ENCODE peak calls at places on chromosomes 5 and 9, in four cellular contexts. F is HepG2, A is Panc1, R is K562. E is an unnamed sample.

GRCh38 chr5:68484307-68485068 is 268.9 kb downstream of the PIK3R1 start:
- DNase-seq in F (no peak), A (no peak), R (no peak), E (no peak)

GRCh38 chr5:123754903-123755302 is 242.9 kb downstream of the CSNK1G3 start:
- DNase-seq in F (no peak), R (no peak), A (no peak), E (no peak)

GRCh38 chr5:95631991-95632675 is 12.2 kb downstream of the GPR150 start:
- DNase-seq in F (peak), R (peak), A (no peak), E (no peak)

GRCh38 chr5:119458911-119459632 is 6.8 kb downstream of the HSD17B4 start:
- DNase-seq in F (no peak), A (no peak), R (no peak), E (no peak)

GRCh38 chr9:4328723-4329122 is 28.9 kb upstream of the GLIS3 start:
- DNase-seq in A (no peak), R (no peak), F (no peak), E (no peak)

GRCh38 chr9:120331913-120332312 is 248.1 kb downstream of the CDK5RAP2 start:
- DNase-seq in F (no peak), A (no peak), R (no peak), E (no peak)

GRCh38 chr5:137627293-137627692 is 108.6 kb downstream of the KLHL3 start:
- DNase-seq in R (no peak), F (no peak), A (no peak), E (no peak)

GRCh38 chr5:20655211-20655610 is 667.2 kb upstream of the CDH18 start:
- DNase-seq in A (no peak), F (no peak), R (no peak), E (no peak)

GRCh38 chr5:158899792-158900191 is 199.9 kb downstream of the EBF1 start:
- DNase-seq in F (no peak), R (no peak), A (no peak), E (no peak)

GRCh38 chr5:40432836-40433235 is 246.9 kb upstream of the PTGER4 start:
- DNase-seq in A (no peak), R (no peak), F (no peak), E (no peak)

GRCh38 chr9:13992136-13992798 is 321.7 kb downstream of the NFIB start:
- DNase-seq in R (no peak), F (no peak), A (no peak), E (no peak)

GRCh38 chr5:73365301-73365853 is 83.2 kb downstream of the FOXD1 start:
- DNase-seq in R (no peak), F (no peak), A (peak), E (peak)

GRCh38 chr9:8835291-8835690 is 1035.7 kb upstream of the DMAC1 start:
- DNase-seq in F (no peak), R (no peak), A (no peak), E (no peak)

GRCh38 chr9:11312976-11313375 is 700.2 kb upstream of the PTPRD start:
- DNase-seq in A (no peak), F (no peak), R (no peak), E (no peak)

GRCh38 chr5:14663734-14664269 is 716 bp upstream of the OTULIN start:
- DNase-seq in A (no peak), F (no peak), R (peak), E (no peak)

GRCh38 chr5:181242031-181242451 is 1.7 kb downstream of the RACK1 start:
- DNase-seq in F (no peak), R (no peak), A (no peak), E (no peak)

GRCh38 chr9:104091708-104092107 is 2.4 kb upstream of the SMC2 start:
- DNase-seq in F (peak), A (no peak), R (no peak), E (no peak)

GRCh38 chr9:110207071-110207923 is 662 bp downstream of the C9orf152 start:
- DNase-seq in A (no peak), R (no peak), F (no peak), E (no peak)

GRCh38 chr5:156147948-156148285 is 179.0 kb upstream of the SGCD start:
- DNase-seq in A (no peak), F (no peak), R (no peak), E (no peak)

GRCh38 chr5:1792842-1793266 is 6.8 kb downstream of the MRPL36 start:
- DNase-seq in A (no peak), R (peak), F (no peak), E (no peak)

GRCh38 chr9:116549061-116549664 is 137.9 kb upstream of the TRIM32 start:
- DNase-seq in A (no peak), R (no peak), F (peak), E (peak)

GRCh38 chr9:120904061-120904998 is 22.3 kb downstream of the TRAF1 start:
- DNase-seq in R (no peak), A (no peak), F (no peak), E (no peak)

GRCh38 chr9:130417602-130418001 is 27.2 kb upstream of the ASS1 start:
- DNase-seq in F (no peak), R (no peak), A (no peak), E (no peak)

GRCh38 chr5:178236685-178237084 is 4.1 kb upstream of the PHYKPL start:
- DNase-seq in R (peak), F (peak), A (no peak), E (no peak)

GRCh38 chr9:131841765-131842318 is 102.0 kb upstream of the RAPGEF1 start:
- DNase-seq in F (no peak), R (no peak), A (no peak), E (no peak)

GRCh38 chr5:158514353-158514960 is 585.3 kb downstream of the EBF1 start:
- DNase-seq in A (no peak), F (no peak), R (no peak), E (no peak)

GRCh38 chr5:124905256-124905655 is 158.8 kb upstream of the ZNF608 start:
- DNase-seq in A (no peak), F (no peak), R (no peak), E (no peak)

GRCh38 chr5:36691993-36692392 is 85.6 kb downstream of the SLC1A3 start:
- DNase-seq in R (no peak), F (no peak), A (no peak), E (no peak)

GRCh38 chr9:137293482-137294090 is 8.5 kb downstream of the NRARP start:
- DNase-seq in F (no peak), R (no peak), A (no peak), E (no peak)

GRCh38 chr5:74127377-74128338 is 501.7 kb downstream of the ARHGEF28 start:
- DNase-seq in A (no peak), F (peak), R (no peak), E (no peak)

GRCh38 chr5:132884548-132884947 is 11.1 kb downstream of the LEAP2 start:
- DNase-seq in A (no peak), R (no peak), F (no peak), E (no peak)

GRCh38 chr5:53262348-53262970 is 152.9 kb upstream of the MOCS2 start:
- DNase-seq in A (no peak), R (peak), F (peak), E (peak)

GRCh38 chr5:1031306-1031959 is 22.8 kb downstream of the NKD2 start:
- DNase-seq in A (no peak), R (no peak), F (no peak), E (no peak)

GRCh38 chr5:89004379-89004778 is 121.4 kb upstream of the MEF2C start:
- DNase-seq in F (no peak), R (no peak), A (no peak), E (no peak)

DNA sequence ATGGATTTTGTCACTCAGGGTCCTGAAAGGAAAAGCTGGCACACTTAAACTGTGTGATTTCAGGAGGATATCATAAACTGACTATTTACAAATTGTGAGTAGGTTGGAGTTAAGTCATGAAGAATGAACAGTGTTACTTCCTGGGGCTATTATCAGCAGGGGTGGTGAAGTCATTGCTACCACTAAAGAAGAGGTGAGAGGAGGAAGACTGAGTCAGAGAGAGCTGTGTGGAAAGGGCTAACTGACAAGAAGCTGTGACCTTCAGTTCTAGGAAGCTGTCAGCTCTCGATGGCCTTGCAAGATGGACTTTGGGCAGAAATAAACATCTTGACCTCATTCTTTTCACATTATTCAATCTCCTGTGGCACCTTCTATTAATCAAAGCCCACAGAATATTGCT is 72.3 kb upstream of the STARD4 start:
- DNase-seq in F (no peak), A (no peak), R (peak), E (no peak)
- TF ChIP-seq TCF7L2 in F (no peak), A (no peak), R (no peak), E (no peak)

DNA sequence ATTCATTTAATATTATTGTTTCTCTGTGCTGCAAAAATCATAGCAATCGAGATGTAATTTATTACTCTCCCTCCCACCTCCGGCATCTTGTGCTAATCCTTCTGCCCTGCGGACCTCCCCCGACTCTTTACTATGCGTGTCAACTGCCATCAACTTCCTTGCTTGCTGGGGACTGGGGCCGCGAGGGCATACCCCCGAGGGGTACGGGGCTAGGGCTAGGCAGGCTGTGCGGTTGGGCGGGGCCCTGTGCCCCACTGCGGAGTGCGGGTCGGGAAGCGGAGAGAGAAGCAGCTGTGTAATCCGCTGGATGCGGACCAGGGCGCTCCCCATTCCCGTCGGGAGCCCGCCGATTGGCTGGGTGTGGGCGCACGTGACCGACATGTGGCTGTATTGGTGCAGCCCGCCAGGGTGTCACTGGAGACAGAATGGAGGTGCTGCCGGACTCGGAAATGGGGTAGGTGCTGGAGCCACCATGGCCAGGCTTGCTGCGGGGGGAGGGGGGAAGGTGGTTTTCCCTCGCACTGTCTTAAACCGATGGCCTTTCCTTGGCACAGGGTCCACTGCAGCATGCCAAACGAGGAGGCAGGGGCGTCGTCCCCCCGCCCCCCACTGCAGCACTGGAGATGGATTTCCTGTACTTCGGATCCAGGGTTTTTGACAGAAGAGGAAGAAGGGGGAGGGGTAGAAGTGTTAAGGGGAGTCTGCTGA is at the start of gene APC:
- DNase-seq in A (no peak), F (peak), R (peak), E (peak)
- TF ChIP-seq TCF7L2 in A (no peak), F (no peak), R (no peak), E (no peak)

GRCh38 chr5:79560774-79561524 is 47.0 kb upstream of the HOMER1 start:
- DNase-seq in F (no peak), A (no peak), R (no peak), E (no peak)
- TF ChIP-seq TCF7L2 in F (no peak), A (no peak), R (no peak), E (no peak)

GRCh38 chr9:134474058-134474370 is 147.8 kb downstream of the RXRA start:
- DNase-seq in F (no peak), A (no peak), R (no peak), E (no peak)
- TF ChIP-seq TCF7L2 in F (no peak), A (no peak), R (no peak), E (no peak)

DNA sequence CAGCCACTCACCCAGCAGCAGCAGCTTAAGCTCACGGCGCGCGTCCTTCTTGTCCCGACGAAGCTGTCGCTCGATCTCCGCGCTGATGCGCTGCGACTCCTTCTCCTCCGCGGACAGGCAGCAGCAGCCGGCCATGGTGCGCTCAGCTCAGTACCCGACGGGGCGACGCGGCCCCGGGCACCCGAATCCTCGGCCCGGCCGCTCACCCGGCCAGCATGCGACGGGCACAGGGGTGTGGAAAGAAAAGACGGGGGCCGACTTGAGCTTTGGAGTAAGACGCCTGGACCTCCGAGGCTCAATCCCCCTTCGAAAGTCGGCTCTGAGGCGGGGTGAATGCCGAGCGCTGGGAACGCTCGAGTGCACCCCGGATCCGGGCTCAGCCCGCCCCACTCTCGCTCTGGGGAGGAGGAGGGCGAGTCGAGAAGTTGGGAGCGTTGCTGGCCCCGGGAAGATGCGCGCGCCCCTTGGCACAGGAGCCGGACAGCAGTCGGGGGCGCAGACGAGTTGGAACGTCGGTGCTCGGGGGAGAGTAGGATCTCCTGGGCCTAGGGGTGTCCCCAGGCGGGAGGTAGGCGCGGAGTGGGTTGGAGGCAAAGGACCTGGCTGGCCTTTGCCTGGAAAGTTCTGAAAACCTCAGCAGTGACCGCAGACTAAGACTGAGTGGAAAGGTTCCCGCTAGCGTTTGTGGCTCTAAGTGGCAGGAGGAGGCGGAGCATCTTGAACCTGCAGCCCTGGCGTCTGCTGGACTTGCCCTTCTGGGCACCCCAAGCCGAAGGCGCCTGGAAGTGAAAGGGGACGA is at the start of gene GNA14:
- DNase-seq in R (no peak), F (no peak), A (no peak), E (no peak)
- TF ChIP-seq TCF7L2 in R (no peak), F (no peak), A (no peak), E (no peak)

DNA sequence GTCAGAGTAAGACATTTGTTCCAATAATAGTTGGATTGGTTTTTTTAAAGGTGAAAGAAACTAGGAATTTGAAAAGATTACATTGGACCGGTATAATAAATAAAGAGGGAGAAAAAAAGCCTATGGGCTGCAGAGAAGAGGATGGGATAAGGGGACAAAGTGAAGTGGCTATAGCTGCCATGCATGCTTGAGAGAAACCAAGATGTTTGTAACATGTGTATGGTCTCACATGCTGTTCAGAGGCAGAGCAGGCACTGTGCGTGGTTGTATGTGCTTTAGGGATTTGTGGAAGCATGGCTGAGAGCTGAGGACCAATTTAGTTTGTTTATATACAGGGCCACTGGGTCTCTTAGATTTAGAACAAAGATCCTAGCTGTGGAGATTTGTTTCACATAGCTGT is 32.7 kb downstream of the LNPEP start:
- DNase-seq in A (no peak), R (no peak), F (no peak), E (no peak)
- TF ChIP-seq TCF7L2 in A (no peak), R (no peak), F (no peak), E (no peak)

GRCh38 chr9:115369322-115369957 is 251.5 kb upstream of the TNC start:
- DNase-seq in A (no peak), F (no peak), R (no peak), E (no peak)
- TF ChIP-seq TCF7L2 in A (peak), F (no peak), R (no peak), E (no peak)

GRCh38 chr9:38686923-38687322 is 33.0 kb downstream of the FAM240B start:
- DNase-seq in R (no peak), F (no peak), A (no peak), E (no peak)

GRCh38 chr9:38689678-38690077 is 30.3 kb downstream of the FAM240B start:
- DNase-seq in A (no peak), F (no peak), R (no peak), E (no peak)

GRCh38 chr9:38685535-38685934 is 34.4 kb downstream of the FAM240B start:
- DNase-seq in F (no peak), R (no peak), A (no peak), E (no peak)

GRCh38 chr9:38687992-38688391 is 31.9 kb downstream of the FAM240B start:
- DNase-seq in F (no peak), A (no peak), R (no peak), E (no peak)

DNA sequence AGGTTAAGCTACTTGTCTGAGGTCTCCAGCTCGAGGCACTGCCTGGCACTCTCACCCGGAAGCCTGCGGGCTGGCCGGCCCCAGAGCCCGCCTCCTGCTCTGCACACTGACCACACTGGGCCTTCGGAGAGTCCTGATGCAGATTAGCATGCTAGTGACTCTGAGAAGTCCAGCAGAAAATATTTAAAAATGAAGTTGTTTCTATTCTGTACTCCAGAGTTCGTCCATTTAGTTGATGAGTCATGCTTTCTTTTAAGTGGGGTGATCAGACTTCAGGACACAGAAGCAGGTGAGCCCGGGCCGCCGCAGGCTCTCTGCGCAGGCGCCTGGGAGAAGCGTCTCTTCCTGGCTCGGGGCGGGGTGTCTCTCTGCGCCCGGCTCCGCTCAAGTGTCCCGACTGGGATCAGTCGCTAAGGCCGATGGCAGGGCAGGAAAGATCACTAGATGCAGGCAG is 32.5 kb downstream of the FAM240B start:
- DNase-seq in A (peak), F (peak), R (peak), E (peak)
- TF ChIP-seq TCF7L2 in A (no peak), F (no peak), R (no peak), E (no peak)

GRCh38 chr9:127075592-127076380 is 46.6 kb downstream of the ANGPTL2 start:
- DNase-seq in R (no peak), F (no peak), A (no peak), E (no peak)
- TF ChIP-seq TCF7L2 in R (no peak), F (no peak), A (peak), E (no peak)